ENCODE peak calls at places on chromosomes 4 and X, in ten cellular contexts. One of them, this sample, is unnamed.

GRCh38 chr4:140395668-140396067 is 22.2 kb downstream of the SCOC start:
- DNase-seq in body of pancreas: no peak
- DNase-seq in OCI-LY7: no peak
- DNase-seq in right atrium auricular region: no peak
- DNase-seq in foreskin keratinocyte: no peak
- DNase-seq in MM.1S: no peak
- DNase-seq in stomach: no peak
- DNase-seq in lower lobe of right lung: no peak
- DNase-seq in left lung: no peak
- DNase-seq in IMR-90: no peak
- DNase-seq in this sample: peak; percentile 22

GRCh38 chr4:40995850-40996249 is 218.5 kb downstream of the APBB2 start:
- DNase-seq in body of pancreas: no peak
- DNase-seq in OCI-LY7: peak; percentile 20
- DNase-seq in right atrium auricular region: no peak
- DNase-seq in foreskin keratinocyte: no peak
- DNase-seq in MM.1S: no peak
- DNase-seq in stomach: no peak
- DNase-seq in lower lobe of right lung: no peak
- DNase-seq in left lung: no peak
- DNase-seq in IMR-90: peak; percentile 83
- DNase-seq in this sample: no peak

GRCh38 chrX:17584248-17584681 is 153.0 kb upstream of the SCML1 start:
- DNase-seq in body of pancreas: no peak
- DNase-seq in OCI-LY7: no peak
- DNase-seq in right atrium auricular region: no peak
- DNase-seq in foreskin keratinocyte: no peak
- DNase-seq in MM.1S: no peak
- DNase-seq in stomach: no peak
- DNase-seq in lower lobe of right lung: no peak
- DNase-seq in left lung: no peak
- DNase-seq in IMR-90: peak; percentile 60
- DNase-seq in this sample: peak; percentile 65

GRCh38 chr4:1058198-1058996 is 47.0 kb downstream of the FGFRL1 start:
- DNase-seq in body of pancreas: no peak
- DNase-seq in OCI-LY7: no peak
- DNase-seq in right atrium auricular region: no peak
- DNase-seq in foreskin keratinocyte: no peak
- DNase-seq in MM.1S: no peak
- DNase-seq in stomach: peak; percentile 67
- DNase-seq in lower lobe of right lung: no peak
- DNase-seq in left lung: peak; percentile 65
- DNase-seq in IMR-90: no peak
- DNase-seq in this sample: peak; percentile 42

GRCh38 chr4:81470456-81471327 is 1.0 kb downstream of the RASGEF1B start:
- DNase-seq in body of pancreas: peak; percentile 24
- DNase-seq in OCI-LY7: peak; percentile 48
- DNase-seq in right atrium auricular region: peak; percentile 82
- DNase-seq in foreskin keratinocyte: no peak
- DNase-seq in MM.1S: peak; percentile 72
- DNase-seq in stomach: peak; percentile 47
- DNase-seq in lower lobe of right lung: peak; percentile 80
- DNase-seq in left lung: peak; percentile 77
- DNase-seq in IMR-90: no peak
- DNase-seq in this sample: peak; percentile 19

GRCh38 chrX:154048398-154048797 is 28.7 kb upstream of the IRAK1 start:
- DNase-seq in body of pancreas: no peak
- DNase-seq in OCI-LY7: no peak
- DNase-seq in right atrium auricular region: no peak
- DNase-seq in foreskin keratinocyte: no peak
- DNase-seq in MM.1S: no peak
- DNase-seq in stomach: no peak
- DNase-seq in lower lobe of right lung: no peak
- DNase-seq in left lung: no peak
- DNase-seq in IMR-90: no peak
- DNase-seq in this sample: no peak

GRCh38 chr4:150773729-150774449 is 191.9 kb downstream of the MAB21L2 start:
- DNase-seq in body of pancreas: no peak
- DNase-seq in OCI-LY7: no peak
- DNase-seq in right atrium auricular region: no peak
- DNase-seq in foreskin keratinocyte: no peak
- DNase-seq in MM.1S: no peak
- DNase-seq in stomach: no peak
- DNase-seq in lower lobe of right lung: no peak
- DNase-seq in left lung: no peak
- DNase-seq in IMR-90: no peak
- DNase-seq in this sample: no peak

GRCh38 chr4:155941085-155941484 is 12.6 kb downstream of the CTSO start:
- DNase-seq in body of pancreas: no peak
- DNase-seq in OCI-LY7: no peak
- DNase-seq in right atrium auricular region: no peak
- DNase-seq in foreskin keratinocyte: no peak
- DNase-seq in MM.1S: no peak
- DNase-seq in stomach: no peak
- DNase-seq in lower lobe of right lung: no peak
- DNase-seq in left lung: no peak
- DNase-seq in IMR-90: no peak
- DNase-seq in this sample: no peak

GRCh38 chr4:22389240-22389871 is 126.5 kb downstream of the ADGRA3 start:
- DNase-seq in body of pancreas: peak; percentile 53
- DNase-seq in OCI-LY7: peak; percentile 51
- DNase-seq in right atrium auricular region: no peak
- DNase-seq in foreskin keratinocyte: no peak
- DNase-seq in MM.1S: peak; percentile 59
- DNase-seq in stomach: peak; percentile 45
- DNase-seq in lower lobe of right lung: no peak
- DNase-seq in left lung: no peak
- DNase-seq in IMR-90: peak; percentile 85
- DNase-seq in this sample: peak; percentile 67

GRCh38 chr4:142815834-142816233 is 30.3 kb downstream of the INPP4B start:
- DNase-seq in body of pancreas: no peak
- DNase-seq in OCI-LY7: no peak
- DNase-seq in right atrium auricular region: no peak
- DNase-seq in foreskin keratinocyte: peak; percentile 26
- DNase-seq in MM.1S: no peak
- DNase-seq in stomach: no peak
- DNase-seq in lower lobe of right lung: no peak
- DNase-seq in left lung: no peak
- DNase-seq in IMR-90: peak; percentile 70
- DNase-seq in this sample: peak; percentile 62

GRCh38 chrX:145623453-145623852 is 194.2 kb upstream of the SLITRK2 start:
- DNase-seq in body of pancreas: no peak
- DNase-seq in OCI-LY7: no peak
- DNase-seq in right atrium auricular region: no peak
- DNase-seq in foreskin keratinocyte: no peak
- DNase-seq in MM.1S: no peak
- DNase-seq in stomach: no peak
- DNase-seq in lower lobe of right lung: no peak
- DNase-seq in left lung: no peak
- DNase-seq in IMR-90: no peak
- DNase-seq in this sample: no peak

GRCh38 chr4:61199869-61200194 is 294 bp upstream of the ADGRL3 start:
- DNase-seq in body of pancreas: no peak
- DNase-seq in OCI-LY7: no peak
- DNase-seq in right atrium auricular region: no peak
- DNase-seq in foreskin keratinocyte: no peak
- DNase-seq in MM.1S: no peak
- DNase-seq in stomach: no peak
- DNase-seq in lower lobe of right lung: no peak
- DNase-seq in left lung: no peak
- DNase-seq in IMR-90: no peak
- DNase-seq in this sample: no peak

GRCh38 chrX:13092455-13092941 is 48.1 kb upstream of the FAM9C start:
- DNase-seq in body of pancreas: no peak
- DNase-seq in OCI-LY7: no peak
- DNase-seq in right atrium auricular region: no peak
- DNase-seq in foreskin keratinocyte: no peak
- DNase-seq in MM.1S: no peak
- DNase-seq in stomach: peak; percentile 48
- DNase-seq in lower lobe of right lung: peak; percentile 72
- DNase-seq in left lung: peak; percentile 57
- DNase-seq in IMR-90: no peak
- DNase-seq in this sample: no peak

GRCh38 chr4:23322732-23323131 is 567.1 kb downstream of the PPARGC1A start:
- DNase-seq in body of pancreas: no peak
- DNase-seq in OCI-LY7: no peak
- DNase-seq in right atrium auricular region: no peak
- DNase-seq in foreskin keratinocyte: no peak
- DNase-seq in MM.1S: no peak
- DNase-seq in stomach: no peak
- DNase-seq in lower lobe of right lung: no peak
- DNase-seq in left lung: no peak
- DNase-seq in IMR-90: no peak
- DNase-seq in this sample: no peak

DNA sequence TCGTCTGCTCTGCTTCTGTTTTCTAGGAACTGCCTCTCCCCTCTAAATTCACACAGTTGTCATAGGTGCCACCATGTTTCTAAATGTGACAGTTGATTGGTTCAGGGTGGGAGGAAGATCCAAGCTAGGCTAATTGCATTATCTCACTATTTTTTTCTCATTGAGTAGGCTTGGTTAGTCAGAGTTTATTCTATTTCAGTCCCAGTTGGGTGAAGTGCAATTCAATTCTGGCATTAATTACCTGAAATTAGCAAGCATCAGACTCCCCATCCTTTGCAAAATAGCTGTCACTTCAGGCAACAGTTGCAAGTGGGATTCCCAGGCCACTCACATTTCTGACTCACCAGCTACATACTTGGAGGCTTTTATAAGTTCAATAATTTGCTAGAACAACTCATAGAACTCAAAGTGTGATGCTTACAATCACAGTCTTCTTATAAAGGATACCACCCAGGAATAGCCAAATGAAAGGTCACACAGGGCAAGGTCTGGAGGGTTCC is 155.8 kb upstream of the HAND2 start:
- DNase-seq in body of pancreas: no peak
- DNase-seq in OCI-LY7: no peak
- DNase-seq in right atrium auricular region: no peak
- DNase-seq in foreskin keratinocyte: no peak
- DNase-seq in MM.1S: no peak
- DNase-seq in stomach: no peak
- DNase-seq in lower lobe of right lung: no peak
- DNase-seq in left lung: no peak
- DNase-seq in IMR-90: no peak
- DNase-seq in this sample: no peak
- H3K27ac ChIP-seq in body of pancreas: no peak overlapping the region
- H3K27ac ChIP-seq in OCI-LY7: no peak overlapping the region
- H3K27ac ChIP-seq in right atrium auricular region: peak overlapping the region; percentile 88
- H3K27ac ChIP-seq in foreskin keratinocyte: no peak overlapping the region
- H3K27ac ChIP-seq in MM.1S: no peak overlapping the region
- H3K27ac ChIP-seq in stomach: no peak overlapping the region
- H3K27ac ChIP-seq in lower lobe of right lung: no peak overlapping the region
- H3K27ac ChIP-seq in left lung: no peak overlapping the region
- H3K27ac ChIP-seq in IMR-90: no peak overlapping the region
- H3K27ac ChIP-seq in this sample: no peak overlapping the region

GRCh38 chr4:39341075-39341725 is 25.0 kb downstream of the RFC1 start:
- DNase-seq in body of pancreas: peak; percentile 63
- DNase-seq in OCI-LY7: no peak
- DNase-seq in right atrium auricular region: no peak
- DNase-seq in foreskin keratinocyte: no peak
- DNase-seq in MM.1S: no peak
- DNase-seq in stomach: no peak
- DNase-seq in lower lobe of right lung: no peak
- DNase-seq in left lung: no peak
- DNase-seq in IMR-90: no peak
- DNase-seq in this sample: no peak
- H3K27ac ChIP-seq in body of pancreas: no peak overlapping the region
- H3K27ac ChIP-seq in OCI-LY7: no peak overlapping the region
- H3K27ac ChIP-seq in right atrium auricular region: no peak overlapping the region
- H3K27ac ChIP-seq in foreskin keratinocyte: no peak overlapping the region
- H3K27ac ChIP-seq in MM.1S: no peak overlapping the region
- H3K27ac ChIP-seq in stomach: peak overlapping the region; percentile 38
- H3K27ac ChIP-seq in lower lobe of right lung: peak overlapping the region; percentile 14
- H3K27ac ChIP-seq in left lung: peak overlapping the region; percentile 6
- H3K27ac ChIP-seq in IMR-90: no peak overlapping the region
- H3K27ac ChIP-seq in this sample: no peak overlapping the region

GRCh38 chr4:122000849-122001248 is 49.0 kb upstream of the TRPC3 start:
- DNase-seq in body of pancreas: no peak
- DNase-seq in OCI-LY7: no peak
- DNase-seq in right atrium auricular region: no peak
- DNase-seq in foreskin keratinocyte: no peak
- DNase-seq in MM.1S: peak; percentile 45
- DNase-seq in stomach: no peak
- DNase-seq in lower lobe of right lung: no peak
- DNase-seq in left lung: no peak
- DNase-seq in IMR-90: no peak
- DNase-seq in this sample: no peak
- H3K27ac ChIP-seq in body of pancreas: no peak overlapping the region
- H3K27ac ChIP-seq in OCI-LY7: no peak overlapping the region
- H3K27ac ChIP-seq in right atrium auricular region: no peak overlapping the region
- H3K27ac ChIP-seq in foreskin keratinocyte: no peak overlapping the region
- H3K27ac ChIP-seq in MM.1S: no peak overlapping the region
- H3K27ac ChIP-seq in stomach: no peak overlapping the region
- H3K27ac ChIP-seq in lower lobe of right lung: no peak overlapping the region
- H3K27ac ChIP-seq in left lung: no peak overlapping the region
- H3K27ac ChIP-seq in IMR-90: no peak overlapping the region
- H3K27ac ChIP-seq in this sample: no peak overlapping the region

GRCh38 chr4:84938316-84938715 is 28.2 kb downstream of the WDFY3 start:
- DNase-seq in body of pancreas: no peak
- DNase-seq in OCI-LY7: no peak
- DNase-seq in right atrium auricular region: no peak
- DNase-seq in foreskin keratinocyte: no peak
- DNase-seq in MM.1S: no peak
- DNase-seq in stomach: no peak
- DNase-seq in lower lobe of right lung: no peak
- DNase-seq in left lung: no peak
- DNase-seq in IMR-90: peak; percentile 68
- DNase-seq in this sample: peak; percentile 53
- H3K27ac ChIP-seq in body of pancreas: no peak overlapping the region
- H3K27ac ChIP-seq in OCI-LY7: no peak overlapping the region
- H3K27ac ChIP-seq in right atrium auricular region: peak overlapping the region; percentile 62
- H3K27ac ChIP-seq in foreskin keratinocyte: no peak overlapping the region
- H3K27ac ChIP-seq in MM.1S: no peak overlapping the region
- H3K27ac ChIP-seq in stomach: no peak overlapping the region
- H3K27ac ChIP-seq in lower lobe of right lung: no peak overlapping the region
- H3K27ac ChIP-seq in left lung: peak overlapping the region; percentile 5
- H3K27ac ChIP-seq in IMR-90: peak overlapping the region; percentile 42
- H3K27ac ChIP-seq in this sample: no peak overlapping the region